ENCODE peak calls at places on chromosomes 6 and 20, in five cellular contexts. S is psoas muscle, Z is AG04450, Y is brain microvascular endothelial cell, V is heart left ventricle. L is an unnamed sample.

GRCh38 chr6:61134028-61134427 is 1152.0 kb downstream of the KHDRBS2 start:
- DNase-seq in S (no peak), Z (no peak), Y (no peak), V (no peak), L (no peak)

GRCh38 chr6:111767752-111768430 is 105.4 kb downstream of the FYN start:
- DNase-seq in S (no peak), Z (no peak), Y (no peak), V (no peak), L (peak; percentile 45)

GRCh38 chr6:138198430-138199091 is 19.7 kb downstream of the PBOV1 start:
- DNase-seq in S (no peak), Z (no peak), Y (no peak), V (no peak), L (no peak)

GRCh38 chr6:146337376-146337775 is 206.3 kb upstream of the RAB32 start:
- DNase-seq in S (no peak), Z (no peak), Y (no peak), V (no peak), L (no peak)

GRCh38 chr20:25537890-25538289 is 47.4 kb downstream of the NINL start:
- DNase-seq in S (no peak), Z (no peak), Y (no peak), V (no peak), L (no peak)

GRCh38 chr6:13272131-13273046 is 55.9 kb downstream of the TBC1D7 start:
- DNase-seq in S (peak; percentile 67), Z (no peak), Y (no peak), V (peak; percentile 68), L (no peak)

GRCh38 chr6:32163559-32164258 is 686 bp upstream of the EGFL8 start:
- DNase-seq in S (no peak), Z (no peak), Y (no peak), V (no peak), L (no peak)

GRCh38 chr20:43681468-43681942 is 14.6 kb downstream of the MYBL2 start:
- DNase-seq in S (no peak), Z (no peak), Y (no peak), V (no peak), L (no peak)

GRCh38 chr20:59948828-59949720 is 8.9 kb downstream of the FAM217B start:
- DNase-seq in S (no peak), Z (peak; percentile 45), Y (peak; percentile 45), V (no peak), L (peak; percentile 53)

GRCh38 chr20:35013421-35014411 is 58.0 kb downstream of the MYH7B start:
- DNase-seq in S (no peak), Z (no peak), Y (no peak), V (no peak), L (no peak)

GRCh38 chr20:1382670-1383069 is 10.2 kb downstream of the FKBP1A start:
- DNase-seq in S (no peak), Z (no peak), Y (no peak), V (no peak), L (no peak)

GRCh38 chr6:25250878-25251277 is 28.3 kb upstream of the CARMIL1 start:
- DNase-seq in S (no peak), Z (no peak), Y (peak; percentile 33), V (no peak), L (peak; percentile 46)

GRCh38 chr6:95693108-95693507 is 115.8 kb downstream of the MANEA start:
- DNase-seq in S (no peak), Z (no peak), Y (no peak), V (no peak), L (no peak)

GRCh38 chr20:55888655-55889054 is 116.7 kb downstream of the CBLN4 start:
- DNase-seq in S (no peak), Z (no peak), Y (no peak), V (no peak), L (no peak)

GRCh38 chr6:45590225-45590624 is 212.5 kb upstream of the SUPT3H start:
- DNase-seq in S (no peak), Z (peak; percentile 63), Y (peak; percentile 20), V (no peak), L (no peak)

GRCh38 chr20:25527949-25528348 is 57.4 kb downstream of the NINL start:
- DNase-seq in S (no peak), Z (no peak), Y (no peak), V (no peak), L (no peak)

GRCh38 chr20:59818911-59819310 is 114.5 kb downstream of the SYCP2 start:
- DNase-seq in S (no peak), Z (no peak), Y (no peak), V (no peak), L (no peak)

GRCh38 chr6:54958446-54958845 is 111.9 kb downstream of the FAM83B start:
- DNase-seq in S (no peak), Z (no peak), Y (no peak), V (peak; percentile 21), L (no peak)

GRCh38 chr6:2817778-2818443 is 23.8 kb downstream of the SERPINB1 start:
- DNase-seq in S (no peak), Z (no peak), Y (peak; percentile 36), V (no peak), L (no peak)

GRCh38 chr20:32621914-32622584 is 36.9 kb upstream of the NOL4L start:
- DNase-seq in S (no peak), Z (no peak), Y (no peak), V (no peak), L (no peak)

GRCh38 chr6:107715523-107716321 is 108.4 kb downstream of the SCML4 start:
- DNase-seq in S (no peak), Z (no peak), Y (no peak), V (no peak), L (peak; percentile 47)

GRCh38 chr20:49318091-49318429 is 40.2 kb upstream of the ZNFX1 start:
- DNase-seq in S (no peak), Z (no peak), Y (no peak), V (no peak), L (no peak)

GRCh38 chr20:33250666-33251065 is 14.9 kb downstream of the BPIFA1 start:
- DNase-seq in S (no peak), Z (no peak), Y (no peak), V (no peak), L (no peak)

GRCh38 chr6:33558801-33559200 is 21.3 kb downstream of the BAK1 start:
- DNase-seq in S (no peak), Z (no peak), Y (no peak), V (no peak), L (no peak)

GRCh38 chr6:143196525-143197225 is 136.0 kb downstream of the AIG1 start:
- DNase-seq in S (no peak), Z (no peak), Y (peak; percentile 12), V (no peak), L (no peak)

GRCh38 chr6:101980924-101981323 is 587.4 kb downstream of the GRIK2 start:
- DNase-seq in S (no peak), Z (no peak), Y (no peak), V (no peak), L (no peak)

GRCh38 chr20:16664031-16664430 is 65.8 kb upstream of the SNRPB2 start:
- DNase-seq in S (no peak), Z (no peak), Y (no peak), V (no peak), L (no peak)

GRCh38 chr6:14026831-14027539 is 90.6 kb upstream of the CD83 start:
- DNase-seq in S (no peak), Z (no peak), Y (no peak), V (no peak), L (no peak)

GRCh38 chr20:38091447-38092216 is 58.1 kb downstream of the RPRD1B start:
- DNase-seq in S (no peak), Z (no peak), Y (peak; percentile 22), V (peak; percentile 34), L (no peak)

GRCh38 chr6:133026705-133027104 is 212.3 kb downstream of the RPS12 start:
- DNase-seq in S (no peak), Z (no peak), Y (no peak), V (no peak), L (no peak)
- TF ChIP-seq CTCF in S (no peak), Z (no peak), Y (no peak), V (no peak), L (no peak)

GRCh38 chr20:61161649-61162210 is 90.3 kb upstream of the CDH4 start:
- DNase-seq in S (no peak), Z (no peak), Y (no peak), V (no peak), L (no peak)
- TF ChIP-seq CTCF in S (no peak), Z (peak; percentile 38), Y (peak; percentile 19), V (peak; percentile 21), L (no peak)

GRCh38 chr6:169903122-169903521 is 151.7 kb downstream of the ERMARD start:
- DNase-seq in S (no peak), Z (no peak), Y (no peak), V (no peak), L (no peak)

GRCh38 chr6:169906741-169907418 is 155.5 kb downstream of the ERMARD start:
- DNase-seq in S (no peak), Z (no peak), Y (no peak), V (no peak), L (no peak)

GRCh38 chr6:169904051-169904922 is 152.9 kb downstream of the ERMARD start:
- DNase-seq in S (no peak), Z (no peak), Y (no peak), V (no peak), L (no peak)

GRCh38 chr6:169906004-169906740 is 154.8 kb downstream of the ERMARD start:
- DNase-seq in S (no peak), Z (no peak), Y (no peak), V (no peak), L (no peak)

GRCh38 chr6:169905041-169905807 is 153.8 kb downstream of the ERMARD start:
- DNase-seq in S (no peak), Z (no peak), Y (peak; percentile 46), V (peak; percentile 52), L (no peak)
- TF ChIP-seq CTCF in S (no peak), Z (no peak), Y (no peak), V (no peak), L (no peak)

GRCh38 chr6:98942263-98942803 is 5.4 kb downstream of the FBXL4 start:
- DNase-seq in S (no peak), Z (no peak), Y (no peak), V (no peak), L (peak; percentile 12)
- TF ChIP-seq CTCF in S (no peak), Z (peak; percentile 3), Y (peak; percentile 33), V (no peak), L (no peak)